ENCODE peak calls at places on chromosomes 1 and 21, in four cellular contexts. E is astrocyte of the spinal cord, Q is fibroblast of mammary gland, U is epithelial cell of esophagus. W is an unnamed sample.

GRCh38 chr1:145863272-145863671 is 4.4 kb upstream of the PIAS3 start:
- DNase-seq in E (no peak), Q (peak), U (no peak), W (no peak)

GRCh38 chr1:86239490-86239889 is 82.9 kb upstream of the COL24A1 start:
- DNase-seq in E (no peak), Q (no peak), U (no peak), W (no peak)

GRCh38 chr1:58829861-58830260 is 46.0 kb upstream of the JUN start:
- DNase-seq in E (peak), Q (peak), U (no peak), W (no peak)

GRCh38 chr1:56908619-56909340 is 54.2 kb downstream of the C8A start:
- DNase-seq in E (peak), Q (peak), U (no peak), W (no peak)

GRCh38 chr1:57307382-57307781 is 116.5 kb downstream of the DAB1 start:
- DNase-seq in E (no peak), Q (no peak), U (peak), W (no peak)

GRCh38 chr1:247303211-247303610 is 28.5 kb downstream of the ZNF496 start:
- DNase-seq in E (no peak), Q (no peak), U (no peak), W (no peak)

GRCh38 chr1:116205941-116206679 is 94.9 kb downstream of the MAB21L3 start:
- DNase-seq in E (no peak), Q (no peak), U (no peak), W (no peak)

GRCh38 chr1:218558411-218558810 is 213.3 kb downstream of the TGFB2 start:
- DNase-seq in E (no peak), Q (no peak), U (no peak), W (no peak)

GRCh38 chr1:9080704-9081291 is 11.4 kb upstream of the SLC2A5 start:
- DNase-seq in E (peak), Q (no peak), U (peak), W (no peak)

GRCh38 chr1:25500694-25501093 is 42.7 kb upstream of the LDLRAP1 start:
- DNase-seq in E (no peak), Q (peak), U (no peak), W (no peak)

GRCh38 chr1:72286401-72286800 is 4.1 kb upstream of the NEGR1 start:
- DNase-seq in E (no peak), Q (no peak), U (no peak), W (no peak)

GRCh38 chr1:55081188-55081904 is 42.0 kb downstream of the PCSK9 start:
- DNase-seq in E (peak), Q (peak), U (peak), W (no peak)

GRCh38 chr1:176515310-176515709 is 52.3 kb downstream of the PAPPA2 start:
- DNase-seq in E (peak), Q (peak), U (peak), W (no peak)

GRCh38 chr1:92922378-92923035 is 38.8 kb downstream of the DIPK1A start:
- DNase-seq in E (peak), Q (peak), U (no peak), W (no peak)

GRCh38 chr1:29668761-29669487 is 432.6 kb downstream of the PTPRU start:
- DNase-seq in E (no peak), Q (no peak), U (peak), W (no peak)

GRCh38 chr1:935751-936231 is 12.1 kb downstream of the SAMD11 start:
- DNase-seq in E (no peak), Q (no peak), U (no peak), W (peak)

GRCh38 chr1:36342426-36343185 is 19.2 kb upstream of the EVA1B start:
- DNase-seq in E (peak), Q (peak), U (peak), W (no peak)

GRCh38 chr1:172510479-172510878 is 22.5 kb upstream of the SUCO start:
- DNase-seq in E (no peak), Q (no peak), U (no peak), W (no peak)

GRCh38 chr1:245512980-245513578 is 358.3 kb downstream of the KIF26B start:
- DNase-seq in E (no peak), Q (peak), U (no peak), W (no peak)

GRCh38 chr1:171911506-171911905 is 70.2 kb downstream of the DNM3 start:
- DNase-seq in E (no peak), Q (peak), U (peak), W (no peak)

GRCh38 chr21:31682625-31683024 is 23.1 kb downstream of the SOD1 start:
- DNase-seq in E (no peak), Q (no peak), U (no peak), W (no peak)

GRCh38 chr1:51754666-51755065 is 123.9 kb downstream of the NRDC start:
- DNase-seq in E (no peak), Q (no peak), U (no peak), W (no peak)

GRCh38 chr1:54220004-54220811 is 20.2 kb downstream of the MRPL37 start:
- DNase-seq in E (peak), Q (peak), U (no peak), W (no peak)

GRCh38 chr1:39590546-39590945 is 14.0 kb upstream of the PABPC4 start:
- DNase-seq in E (peak), Q (peak), U (peak), W (no peak)

GRCh38 chr1:67053535-67053784 is 488 bp downstream of the SLC35D1 start:
- DNase-seq in E (no peak), Q (no peak), U (no peak), W (peak)

GRCh38 chr1:200364121-200364759 is 45.6 kb downstream of the ZNF281 start:
- DNase-seq in E (peak), Q (peak), U (peak), W (no peak)

GRCh38 chr21:36162631-36163030 is 6.0 kb downstream of the DOP1B start:
- DNase-seq in E (no peak), Q (no peak), U (no peak), W (no peak)

GRCh38 chr21:15967661-15968060 is 237.9 kb downstream of the USP25 start:
- DNase-seq in E (peak), Q (peak), U (peak), W (no peak)

GRCh38 chr1:208207388-208208131 is 36.6 kb downstream of the PLXNA2 start:
- DNase-seq in E (peak), Q (peak), U (peak), W (no peak)

GRCh38 chr1:219215477-219215876 is 41.8 kb downstream of the LYPLAL1 start:
- DNase-seq in E (no peak), Q (no peak), U (peak), W (no peak)

GRCh38 chr1:54406339-54407181 is at the start of gene SSBP3:
- DNase-seq in E (peak), Q (peak), U (peak), W (peak)

GRCh38 chr1:111227875-111228747 is 598 bp downstream of the CHI3L2 start:
- DNase-seq in E (peak), Q (peak), U (peak), W (no peak)

GRCh38 chr1:78607944-78608343 is 12.3 kb upstream of the IFI44L start:
- DNase-seq in E (no peak), Q (no peak), U (no peak), W (no peak)

GRCh38 chr1:86712088-86712860 is 7.9 kb downstream of the SH3GLB1 start:
- DNase-seq in E (no peak), Q (no peak), U (no peak), W (no peak)

GRCh38 chr1:17665054-17665453 is 90.1 kb upstream of the ACTL8 start:
- DNase-seq in E (no peak), Q (no peak), U (no peak), W (no peak)

GRCh38 chr1:53123462-53124129 is 18.8 kb downstream of the SLC1A7 start:
- DNase-seq in E (no peak), Q (peak), U (no peak), W (no peak)

GRCh38 chr1:9586147-9586766 is 2.5 kb upstream of the TMEM201 start:
- DNase-seq in E (no peak), Q (no peak), U (no peak), W (no peak)

GRCh38 chr1:95084317-95085176 is 11.8 kb upstream of the ALG14 start:
- DNase-seq in E (peak), Q (peak), U (peak), W (no peak)

GRCh38 chr1:202957733-202958543 is at the start of gene ADIPOR1:
- DNase-seq in E (peak), Q (peak), U (peak), W (peak)
- TF ChIP-seq CTCF in E (no peak), Q (no peak), U (no peak), W (no peak)

DNA sequence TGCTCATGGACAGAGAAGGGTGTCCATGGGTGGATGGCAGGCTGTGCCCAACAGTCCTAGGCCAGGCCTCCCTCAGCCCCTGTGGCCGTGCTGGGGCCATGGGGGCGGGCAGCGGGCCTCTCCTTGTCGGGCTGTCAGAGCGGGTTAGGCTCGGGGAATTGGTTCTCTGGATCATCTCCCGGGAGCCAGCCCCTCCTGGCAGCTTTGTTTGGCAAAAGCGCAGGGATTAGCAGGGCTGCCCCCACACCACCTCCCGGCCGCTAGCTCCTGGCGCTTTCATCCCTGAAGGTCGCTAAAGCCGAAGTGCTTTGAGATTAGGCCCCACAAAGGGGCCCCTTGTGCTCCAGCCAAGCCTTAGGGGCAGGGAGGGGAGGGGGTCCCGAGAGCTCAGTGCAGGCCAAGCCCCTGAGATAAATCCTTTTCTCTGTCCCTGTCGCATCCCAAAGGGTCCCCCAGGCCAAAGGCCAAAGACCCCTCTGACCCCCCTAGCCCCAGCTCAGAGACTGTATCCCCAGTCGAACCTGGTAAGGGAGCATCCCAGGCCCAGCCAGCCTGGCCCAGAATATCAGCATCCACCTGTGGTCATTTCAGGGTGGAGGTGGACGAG is 9.8 kb upstream of the DMBX1 start:
- DNase-seq in E (no peak), Q (no peak), U (no peak), W (no peak)
- TF ChIP-seq CTCF in E (no peak), Q (no peak), U (no peak), W (no peak)

GRCh38 chr1:107787299-107787698 is 177.7 kb downstream of the VAV3 start:
- DNase-seq in E (no peak), Q (peak), U (peak), W (no peak)
- TF ChIP-seq CTCF in E (no peak), Q (peak), U (peak), W (no peak)

GRCh38 chr1:63615809-63616420 is 22.7 kb downstream of the PGM1 start:
- DNase-seq in E (peak), Q (peak), U (peak), W (peak)
- TF ChIP-seq CTCF in E (peak), Q (peak), U (peak), W (peak)

GRCh38 chr1:113073457-113073950 is 506 bp downstream of the LRIG2 start:
- DNase-seq in E (peak), Q (peak), U (peak), W (peak)

GRCh38 chr1:113072141-113072756 is 749 bp upstream of the LRIG2 start:
- DNase-seq in E (no peak), Q (no peak), U (no peak), W (no peak)

GRCh38 chr1:113072757-113073456 is at the start of gene LRIG2:
- DNase-seq in E (peak), Q (peak), U (peak), W (peak)

DNA sequence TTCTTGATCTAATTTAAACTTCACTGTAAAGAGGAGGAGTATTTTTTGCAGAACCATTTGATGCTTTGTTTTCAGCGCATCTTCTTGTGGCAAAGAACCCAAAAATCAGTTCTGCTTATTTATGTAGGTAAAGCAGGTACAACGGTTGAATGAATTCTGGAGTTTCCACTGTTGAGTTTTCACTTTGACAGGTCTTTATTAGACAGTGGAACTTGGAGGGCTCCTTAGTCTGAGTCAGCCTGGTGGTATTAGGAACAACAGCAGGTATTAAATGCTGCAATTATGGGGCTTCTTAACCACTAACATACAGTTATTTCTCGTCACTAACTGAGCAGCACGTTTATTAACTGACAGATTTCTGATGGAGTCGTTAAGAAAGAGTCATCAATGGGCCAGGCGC is 1.2 kb downstream of the LRIG2 start:
- DNase-seq in E (peak), Q (no peak), U (peak), W (no peak)
- TF ChIP-seq CTCF in E (no peak), Q (no peak), U (no peak), W (no peak)

DNA sequence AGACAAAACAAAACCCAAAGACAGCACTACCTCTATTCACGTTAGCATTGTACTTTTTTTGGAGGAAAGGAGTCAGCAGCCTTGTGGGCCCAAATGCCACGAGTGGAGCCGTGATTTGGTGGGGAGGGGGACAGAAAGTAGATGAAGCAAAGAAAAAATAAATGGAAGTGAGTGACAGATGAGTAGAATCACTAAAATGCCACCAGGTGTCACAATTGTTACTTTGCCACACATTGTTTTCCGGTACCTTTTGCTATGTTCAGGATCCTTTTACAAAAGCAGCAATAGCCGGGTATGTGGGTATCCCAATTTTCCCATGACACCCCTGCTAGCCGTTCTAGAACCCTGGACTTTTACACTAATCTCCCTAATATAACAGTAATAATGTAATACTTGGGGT is 85.0 kb upstream of the AK4 start:
- DNase-seq in E (no peak), Q (no peak), U (no peak), W (no peak)
- TF ChIP-seq CTCF in E (no peak), Q (no peak), U (peak), W (no peak)

GRCh38 chr1:82108843-82109242 is 308.1 kb downstream of the ADGRL2 start:
- DNase-seq in E (no peak), Q (no peak), U (no peak), W (no peak)

GRCh38 chr1:82114887-82115286 is 314.2 kb downstream of the ADGRL2 start:
- DNase-seq in E (no peak), Q (no peak), U (no peak), W (no peak)

GRCh38 chr1:82106672-82107071 is 305.9 kb downstream of the ADGRL2 start:
- DNase-seq in E (no peak), Q (no peak), U (no peak), W (no peak)

GRCh38 chr1:82110366-82111254 is 309.9 kb downstream of the ADGRL2 start:
- DNase-seq in E (peak), Q (peak), U (no peak), W (no peak)
- TF ChIP-seq CTCF in E (no peak), Q (no peak), U (no peak), W (no peak)

DNA sequence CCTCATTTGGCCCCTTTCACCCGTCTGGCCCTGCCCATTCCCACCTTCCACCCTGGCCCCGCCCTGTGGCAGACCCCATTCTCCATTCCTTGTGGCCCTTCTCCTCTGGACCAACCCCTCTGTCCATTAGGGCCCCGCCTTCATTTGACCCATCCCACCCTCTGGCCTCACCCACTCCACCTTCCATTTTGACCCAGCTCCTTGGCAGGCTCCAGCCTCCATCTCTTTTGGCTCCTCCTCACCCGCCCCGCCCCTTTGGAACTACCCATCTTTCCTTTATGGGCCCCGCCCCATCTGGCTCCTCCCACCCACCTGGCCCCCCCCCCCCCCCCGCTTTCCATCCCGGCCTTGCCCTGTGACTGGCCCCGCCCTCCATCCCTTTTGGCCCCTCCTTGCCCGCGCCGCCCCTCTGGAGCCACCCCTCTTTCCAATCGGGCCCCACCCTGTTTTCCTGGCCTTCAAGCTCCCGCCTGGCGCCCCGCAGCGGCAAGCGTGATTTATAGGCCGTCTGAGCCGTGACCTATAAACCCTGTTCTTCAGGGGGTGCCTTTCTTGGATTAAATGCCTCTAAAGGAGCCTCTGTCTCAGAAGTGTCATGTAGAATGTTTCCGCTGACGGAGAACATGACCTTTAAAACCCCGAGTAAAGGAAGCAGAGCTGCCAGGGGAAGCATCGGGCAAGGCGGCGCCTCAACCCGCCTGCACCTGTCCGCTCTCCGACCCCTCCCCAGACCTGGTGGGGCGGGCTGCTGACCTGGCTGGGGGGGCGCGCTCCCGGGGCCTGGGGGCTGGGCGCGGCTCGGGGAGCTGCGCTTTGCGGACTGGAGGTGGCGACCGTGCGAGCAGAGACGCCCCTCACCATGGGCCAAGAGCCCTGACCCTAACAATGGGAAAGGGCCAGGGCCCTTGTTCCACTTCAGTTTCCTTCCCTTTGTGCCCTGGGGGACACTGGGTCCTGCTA is 178.0 kb downstream of the CAMTA1 start:
- DNase-seq in E (no peak), Q (peak), U (peak), W (no peak)
- TF ChIP-seq CTCF in E (no peak), Q (no peak), U (no peak), W (no peak)

W was measured in mesothelial cell of epicardium.